ENCODE peak calls at places on chromosomes 12 and 14, in seven cellular contexts. N is OCI-LY7, Y is uterus, Q is WERI-Rb-1, M is fibroblast of villous mesenchyme, E is lower leg skin, O is A549. W is an unnamed sample.
A peak's percentile ranks its signal among the peaks of the same experiment; 100 is the strongest.

GRCh38 chr12:15151141-15152091 is 69.8 kb downstream of the RERG start:
- DNase-seq in N (peak; percentile 21), Y (no peak), Q (peak; percentile 24), M (no peak), E (no peak), O (no peak), W (peak; percentile 46)

GRCh38 chr12:41188841-41189394 is 798 bp downstream of the PDZRN4 start:
- DNase-seq in N (no peak), Y (no peak), Q (no peak), M (no peak), E (no peak), O (no peak), W (no peak)

GRCh38 chr14:77290705-77291104 is 19.7 kb upstream of the NGB start:
- DNase-seq in N (peak; percentile 18), Y (no peak), Q (peak; percentile 43), M (peak; percentile 39), E (no peak), O (no peak), W (no peak)

GRCh38 chr12:109612975-109613502 is 39.4 kb downstream of the MVK start:
- DNase-seq in N (peak; percentile 25), Y (no peak), Q (no peak), M (peak; percentile 8), E (no peak), O (peak; percentile 30), W (peak; percentile 21)

GRCh38 chr12:120994059-120994458 is 15.7 kb downstream of the HNF1A start:
- DNase-seq in N (no peak), Y (no peak), Q (no peak), M (no peak), E (no peak), O (no peak), W (no peak)

GRCh38 chr14:68525516-68525915 is 267.4 kb downstream of the ZFP36L1 start:
- DNase-seq in N (no peak), Y (no peak), Q (no peak), M (no peak), E (no peak), O (no peak), W (no peak)

GRCh38 chr12:31491819-31492598 is 98.9 kb downstream of the DENND5B start:
- DNase-seq in N (no peak), Y (peak; percentile 46), Q (no peak), M (peak; percentile 90), E (no peak), O (peak; percentile 29), W (peak; percentile 88)

GRCh38 chr14:27917896-27918295 is 848.7 kb upstream of the FOXG1 start:
- DNase-seq in N (no peak), Y (no peak), Q (no peak), M (no peak), E (no peak), O (no peak), W (no peak)

GRCh38 chr12:120825337-120825736 is 78.8 kb downstream of the SPPL3 start:
- DNase-seq in N (no peak), Y (no peak), Q (no peak), M (no peak), E (no peak), O (no peak), W (no peak)

GRCh38 chr12:81949721-81950120 is 190.6 kb upstream of the PPFIA2 start:
- DNase-seq in N (no peak), Y (no peak), Q (no peak), M (no peak), E (no peak), O (no peak), W (no peak)

GRCh38 chr12:48779869-48780268 is 9.0 kb downstream of the ADCY6 start:
- DNase-seq in N (no peak), Y (peak; percentile 71), Q (no peak), M (peak; percentile 60), E (no peak), O (no peak), W (peak; percentile 81)

GRCh38 chr14:85562630-85563029 is 32.7 kb downstream of the FLRT2 start:
- DNase-seq in N (no peak), Y (no peak), Q (no peak), M (no peak), E (no peak), O (no peak), W (no peak)

GRCh38 chr14:21735200-21735599 is 61.6 kb upstream of the OR4E1 start:
- DNase-seq in N (no peak), Y (no peak), Q (no peak), M (no peak), E (no peak), O (no peak), W (no peak)

GRCh38 chr12:131808744-131809371 is 19.3 kb upstream of the MMP17 start:
- DNase-seq in N (peak; percentile 47), Y (no peak), Q (no peak), M (peak; percentile 48), E (no peak), O (no peak), W (peak; percentile 43)

GRCh38 chr14:26597136-26598080 is at the start of gene NOVA1:
- DNase-seq in N (no peak), Y (peak; percentile 38), Q (peak; percentile 12), M (no peak), E (peak; percentile 17), O (peak; percentile 3), W (peak; percentile 33)

GRCh38 chr12:74626397-74626796 is 88.8 kb downstream of the ATXN7L3B start:
- DNase-seq in N (peak; percentile 20), Y (no peak), Q (no peak), M (no peak), E (no peak), O (no peak), W (no peak)

GRCh38 chr12:13318231-13319015 is 121.9 kb downstream of the EMP1 start:
- DNase-seq in N (no peak), Y (no peak), Q (no peak), M (no peak), E (no peak), O (no peak), W (no peak)

GRCh38 chr14:59632381-59632780 is 55.8 kb upstream of the CCDC175 start:
- DNase-seq in N (peak; percentile 15), Y (no peak), Q (peak; percentile 63), M (peak; percentile 16), E (no peak), O (peak; percentile 25), W (peak; percentile 23)

GRCh38 chr14:59634617-59635016 is 58.0 kb upstream of the CCDC175 start:
- DNase-seq in N (no peak), Y (no peak), Q (no peak), M (no peak), E (no peak), O (no peak), W (no peak)

GRCh38 chr14:59629384-59630158 is 53.0 kb upstream of the CCDC175 start:
- DNase-seq in N (no peak), Y (no peak), Q (no peak), M (no peak), E (no peak), O (no peak), W (no peak)

GRCh38 chr14:59630281-59630963 is 53.8 kb upstream of the CCDC175 start:
- DNase-seq in N (no peak), Y (no peak), Q (peak; percentile 42), M (peak; percentile 2), E (no peak), O (no peak), W (peak; percentile 5)

DNA sequence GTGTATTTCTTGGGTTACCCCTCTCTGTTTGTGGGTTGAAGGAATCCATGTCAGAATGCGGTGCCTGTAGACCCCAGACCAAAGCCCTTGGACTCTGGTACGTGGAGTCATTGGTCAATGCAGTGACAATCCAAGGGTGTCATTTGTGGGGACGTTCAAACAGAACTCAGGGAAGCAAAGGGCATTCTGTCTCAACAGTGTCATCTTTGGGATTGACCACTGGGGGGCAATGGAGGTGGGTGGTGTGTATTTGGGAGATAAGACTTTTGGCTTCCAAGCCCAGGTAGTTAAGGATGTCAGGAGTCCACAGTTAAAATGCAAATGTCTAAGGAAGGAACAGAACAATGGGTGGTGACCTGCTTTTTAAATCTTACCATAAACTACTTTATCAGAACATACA is 54.6 kb upstream of the CCDC175 start:
- DNase-seq in N (peak; percentile 2), Y (no peak), Q (peak; percentile 47), M (no peak), E (no peak), O (no peak), W (peak; percentile 10)
- H3K4me3 ChIP-seq in N (no peak overlapping the region), Y (no peak overlapping the region), Q (no peak overlapping the region), M (no peak overlapping the region), E (no peak overlapping the region), O (no peak overlapping the region), W (no peak overlapping the region)

GRCh38 chr12:69653703-69654102 is 43.0 kb upstream of the LRRC10 start:
- DNase-seq in N (no peak), Y (no peak), Q (no peak), M (peak; percentile 51), E (no peak), O (no peak), W (peak; percentile 36)

GRCh38 chr12:69647178-69647577 is 36.5 kb upstream of the LRRC10 start:
- DNase-seq in N (peak; percentile 41), Y (no peak), Q (no peak), M (no peak), E (no peak), O (no peak), W (no peak)

GRCh38 chr12:69651922-69652321 is 41.2 kb upstream of the LRRC10 start:
- DNase-seq in N (no peak), Y (no peak), Q (no peak), M (no peak), E (no peak), O (no peak), W (no peak)

GRCh38 chr12:69648476-69648875 is 37.8 kb upstream of the LRRC10 start:
- DNase-seq in N (no peak), Y (no peak), Q (no peak), M (peak; percentile 79), E (no peak), O (no peak), W (peak; percentile 79)

GRCh38 chr12:69649529-69649928 is 38.8 kb upstream of the LRRC10 start:
- DNase-seq in N (no peak), Y (no peak), Q (no peak), M (no peak), E (no peak), O (no peak), W (no peak)
- TF ChIP-seq CTCF in N (no peak), Y (no peak), Q (no peak), M (no peak), E (no peak), O (peak; percentile 13), W (no peak)

GRCh38 chr14:103820382-103820781 is 27.0 kb downstream of the PPP1R13B start:
- DNase-seq in N (no peak), Y (no peak), Q (no peak), M (no peak), E (no peak), O (no peak), W (no peak)
- H3K4me3 ChIP-seq in N (no peak overlapping the region), Y (no peak overlapping the region), Q (no peak overlapping the region), M (no peak overlapping the region), E (no peak overlapping the region), O (no peak overlapping the region), W (no peak overlapping the region)

DNA sequence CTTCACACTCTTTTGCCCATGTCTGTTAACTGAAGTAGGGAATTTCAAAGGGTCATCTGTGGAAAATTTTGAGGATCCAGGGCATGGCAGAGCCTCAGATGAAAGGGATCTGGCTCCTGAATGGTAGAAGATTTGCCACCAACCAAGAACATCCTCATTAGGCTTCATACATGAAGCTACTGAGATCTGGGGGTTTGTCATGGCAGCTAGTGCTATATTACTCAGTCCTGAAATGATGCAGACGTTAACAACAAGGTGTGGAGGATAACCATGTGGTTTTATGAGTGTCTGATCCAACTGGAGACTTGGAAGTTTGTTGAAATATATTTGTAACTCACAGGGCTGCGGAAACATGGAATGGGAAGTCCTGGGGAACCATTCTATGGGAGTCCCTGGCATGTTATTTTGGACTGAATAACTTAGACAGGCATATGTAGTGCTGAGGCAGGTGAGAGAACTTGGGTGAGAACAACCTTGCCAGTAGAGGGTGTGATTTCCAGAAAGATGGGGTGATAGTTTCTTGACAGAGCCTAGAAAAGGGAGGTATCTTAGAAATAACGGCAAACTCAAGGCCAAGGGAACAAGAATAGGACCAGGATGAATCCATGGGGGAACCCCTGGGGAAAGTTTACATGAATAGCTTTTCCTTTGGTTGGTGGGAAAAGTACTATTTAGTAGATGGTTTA is 42.0 kb upstream of the C12orf75 start:
- DNase-seq in N (no peak), Y (no peak), Q (no peak), M (no peak), E (no peak), O (no peak), W (no peak)
- TF ChIP-seq CTCF in N (peak; percentile 65), Y (no peak), Q (no peak), M (no peak), E (no peak), O (peak; percentile 14), W (no peak)

W was measured in cardiac fibroblast.